ENCODE peak calls at places on chromosomes 4 and X, in eight cellular contexts. Q, E, W, C, Y, L, X and V are unnamed samples.

GRCh38 chr4:84920591-84920990 is 45.9 kb downstream of the WDFY3 start:
- DNase-seq in Q (no peak), E (peak), W (peak), C (no peak), Y (no peak), L (no peak), X (peak), V (no peak)

GRCh38 chrX:95995600-95995999 is 689.0 kb upstream of the DIAPH2 start:
- DNase-seq in Q (no peak), E (no peak), W (no peak), C (no peak), Y (no peak), L (no peak), X (no peak), V (no peak)

GRCh38 chr4:84420608-84421007 is 78.5 kb downstream of the NKX6-1 start:
- DNase-seq in Q (no peak), E (no peak), W (no peak), C (no peak), Y (no peak), L (no peak), X (no peak), V (no peak)

GRCh38 chr4:23333556-23333945 is 556.3 kb downstream of the PPARGC1A start:
- DNase-seq in Q (no peak), E (no peak), W (no peak), C (no peak), Y (no peak), L (no peak), X (peak), V (no peak)

GRCh38 chr4:155578726-155579385 is 87.8 kb upstream of the GUCY1A1 start:
- DNase-seq in Q (no peak), E (peak), W (peak), C (no peak), Y (no peak), L (no peak), X (peak), V (no peak)

GRCh38 chrX:15853586-15854079 is 980 bp downstream of the AP1S2 start:
- DNase-seq in Q (no peak), E (peak), W (no peak), C (no peak), Y (no peak), L (no peak), X (no peak), V (no peak)

GRCh38 chrX:150693782-150694574 is 782 bp downstream of the MTMR1 start:
- DNase-seq in Q (peak), E (peak), W (peak), C (peak), Y (peak), L (peak), X (peak), V (peak)

GRCh38 chrX:153765138-153766079 is 1.4 kb downstream of the PLXNB3 start:
- DNase-seq in Q (no peak), E (peak), W (peak), C (no peak), Y (no peak), L (no peak), X (peak), V (no peak)

GRCh38 chr4:5782829-5783476 is 72.0 kb downstream of the EVC start:
- DNase-seq in Q (no peak), E (no peak), W (no peak), C (no peak), Y (no peak), L (no peak), X (no peak), V (no peak)

GRCh38 chr4:147782087-147782781 is 50.3 kb downstream of the ARHGAP10 start:
- DNase-seq in Q (no peak), E (peak), W (peak), C (no peak), Y (no peak), L (no peak), X (peak), V (no peak)

GRCh38 chr4:32161382-32161781 is 1441.2 kb downstream of the PCDH7 start:
- DNase-seq in Q (no peak), E (no peak), W (no peak), C (no peak), Y (no peak), L (peak), X (peak), V (no peak)

GRCh38 chr4:13706130-13706529 is 78.6 kb upstream of the BOD1L1 start:
- DNase-seq in Q (no peak), E (no peak), W (no peak), C (no peak), Y (no peak), L (no peak), X (no peak), V (no peak)

GRCh38 chrX:8194216-8194615 is 23.1 kb upstream of the VCX2 start:
- DNase-seq in Q (no peak), E (peak), W (no peak), C (no peak), Y (no peak), L (no peak), X (no peak), V (no peak)

GRCh38 chrX:17559728-17560379 is 177.4 kb upstream of the SCML1 start:
- DNase-seq in Q (no peak), E (peak), W (peak), C (no peak), Y (no peak), L (peak), X (peak), V (no peak)

GRCh38 chr4:184409502-184409901 is 64.8 kb downstream of the IRF2 start:
- DNase-seq in Q (no peak), E (no peak), W (no peak), C (no peak), Y (no peak), L (no peak), X (no peak), V (no peak)

GRCh38 chr4:63361628-63362027 is 1047.6 kb downstream of the TECRL start:
- DNase-seq in Q (no peak), E (no peak), W (no peak), C (no peak), Y (no peak), L (no peak), X (no peak), V (no peak)

GRCh38 chrX:150573702-150574101 is 5.3 kb downstream of the MTM1 start:
- DNase-seq in Q (no peak), E (no peak), W (no peak), C (no peak), Y (no peak), L (no peak), X (no peak), V (no peak)

GRCh38 chr4:115234405-115235093 is 121.1 kb upstream of the NDST4 start:
- DNase-seq in Q (peak), E (no peak), W (peak), C (no peak), Y (no peak), L (no peak), X (no peak), V (no peak)

GRCh38 chr4:4344915-4345527 is 41.9 kb upstream of the NSG1 start:
- DNase-seq in Q (peak), E (no peak), W (no peak), C (no peak), Y (no peak), L (no peak), X (no peak), V (no peak)

GRCh38 chrX:121256653-121257052 is 209.2 kb downstream of the GLUD2 start:
- DNase-seq in Q (no peak), E (peak), W (no peak), C (no peak), Y (no peak), L (no peak), X (peak), V (no peak)

GRCh38 chr4:13302876-13303275 is 181.3 kb downstream of the RAB28 start:
- DNase-seq in Q (no peak), E (no peak), W (no peak), C (no peak), Y (no peak), L (no peak), X (peak), V (no peak)

GRCh38 chr4:87559090-87559837 is 30.1 kb upstream of the SPARCL1 start:
- DNase-seq in Q (no peak), E (peak), W (peak), C (no peak), Y (peak), L (no peak), X (no peak), V (peak)

GRCh38 chrX:119826399-119826959 is 26.3 kb downstream of the UPF3B start:
- DNase-seq in Q (peak), E (peak), W (no peak), C (no peak), Y (no peak), L (no peak), X (peak), V (no peak)

GRCh38 chrX:65932173-65933084 is 107.5 kb downstream of the VSIG4 start:
- DNase-seq in Q (no peak), E (no peak), W (no peak), C (no peak), Y (no peak), L (no peak), X (no peak), V (no peak)

GRCh38 chr4:173924561-173924960 is 358.9 kb downstream of the FBXO8 start:
- DNase-seq in Q (no peak), E (no peak), W (peak), C (no peak), Y (no peak), L (no peak), X (peak), V (no peak)

GRCh38 chrX:131671714-131672113 is 127.8 kb downstream of the OR13H1 start:
- DNase-seq in Q (no peak), E (no peak), W (no peak), C (no peak), Y (no peak), L (no peak), X (no peak), V (no peak)

GRCh38 chr4:142404191-142404611 is 441.9 kb downstream of the INPP4B start:
- DNase-seq in Q (no peak), E (peak), W (peak), C (no peak), Y (no peak), L (peak), X (peak), V (no peak)

GRCh38 chrX:131792356-131792749 is 230.7 kb upstream of the STK26 start:
- DNase-seq in Q (peak), E (no peak), W (no peak), C (no peak), Y (no peak), L (peak), X (no peak), V (no peak)